ENCODE peak calls at places on chromosomes 1 and 21, in six cellular contexts. L is RWPE1, W is HFFc6, A is MCF 10A, K is body of pancreas, J is nephron progenitor cell. V is an unnamed sample.

GRCh38 chr1:62012821-62013220 is 181.8 kb upstream of the L1TD1 start:
- DNase-seq in L (no peak), W (no peak), A (no peak), K (peak), J (no peak), V (no peak)

GRCh38 chr1:162485236-162485635 is 12.4 kb upstream of the UHMK1 start:
- DNase-seq in L (no peak), W (no peak), A (no peak), K (no peak), J (no peak), V (no peak)

GRCh38 chr1:208476825-208477170 is 232.6 kb upstream of the PLXNA2 start:
- DNase-seq in L (no peak), W (no peak), A (no peak), K (no peak), J (no peak), V (no peak)

GRCh38 chr1:231165371-231165770 is 3.5 kb downstream of the TRIM67 start:
- DNase-seq in L (no peak), W (no peak), A (no peak), K (no peak), J (no peak), V (no peak)

GRCh38 chr21:29073222-29074006 is at the start of gene CCT8:
- DNase-seq in L (peak), W (peak), A (peak), K (peak), J (peak), V (peak)

GRCh38 chr1:228778946-228779345 is 43.7 kb downstream of the RHOU start:
- DNase-seq in L (no peak), W (no peak), A (peak), K (no peak), J (no peak), V (no peak)

GRCh38 chr1:44103270-44104131 is 15.1 kb upstream of the KLF17 start:
- DNase-seq in L (no peak), W (no peak), A (no peak), K (peak), J (peak), V (peak)

GRCh38 chr1:211625040-211625439 is 46.1 kb upstream of the SLC30A1 start:
- DNase-seq in L (peak), W (peak), A (peak), K (no peak), J (no peak), V (no peak)

GRCh38 chr21:23740463-23740862 is 1866.8 kb downstream of the MRPL39 start:
- DNase-seq in L (no peak), W (no peak), A (peak), K (no peak), J (no peak), V (no peak)

GRCh38 chr1:12604114-12604874 is 13.7 kb downstream of the DHRS3 start:
- DNase-seq in L (peak), W (peak), A (peak), K (peak), J (no peak), V (no peak)

GRCh38 chr1:64323054-64323453 is 119.6 kb downstream of the UBE2U start:
- DNase-seq in L (no peak), W (no peak), A (peak), K (no peak), J (no peak), V (no peak)

GRCh38 chr1:228178737-228179720 is 13.4 kb downstream of the IBA57 start:
- DNase-seq in L (no peak), W (no peak), A (no peak), K (no peak), J (no peak), V (no peak)

GRCh38 chr1:33257759-33258712 is 1.7 kb downstream of the ZNF362 start:
- DNase-seq in L (no peak), W (no peak), A (no peak), K (peak), J (peak), V (no peak)

GRCh38 chr1:86504895-86505625 is 36.3 kb downstream of the CLCA1 start:
- DNase-seq in L (no peak), W (peak), A (no peak), K (peak), J (no peak), V (no peak)

GRCh38 chr1:53519412-53519811 is 60.2 kb downstream of the DMRTB1 start:
- DNase-seq in L (no peak), W (no peak), A (no peak), K (no peak), J (no peak), V (peak)

GRCh38 chr1:34332996-34333395 is 156.3 kb downstream of the C1orf94 start:
- DNase-seq in L (no peak), W (no peak), A (no peak), K (no peak), J (no peak), V (no peak)

GRCh38 chr1:39593386-39593785 is 16.8 kb upstream of the PABPC4 start:
- DNase-seq in L (no peak), W (no peak), A (no peak), K (no peak), J (no peak), V (no peak)

GRCh38 chr1:31479801-31480200 is 66.8 kb downstream of the SERINC2 start:
- DNase-seq in L (no peak), W (peak), A (no peak), K (no peak), J (no peak), V (no peak)

GRCh38 chr1:236142358-236143103 is at the start of gene GPR137B:
- DNase-seq in L (peak), W (peak), A (peak), K (peak), J (peak), V (no peak)

GRCh38 chr21:36773111-36773510 is 74.2 kb downstream of the SIM2 start:
- DNase-seq in L (peak), W (peak), A (peak), K (peak), J (no peak), V (no peak)

GRCh38 chr1:64917328-64917861 is 49.0 kb downstream of the JAK1 start:
- DNase-seq in L (peak), W (peak), A (peak), K (peak), J (no peak), V (no peak)

GRCh38 chr1:26887125-26887524 is 3.0 kb downstream of the GPN2 start:
- DNase-seq in L (no peak), W (peak), A (peak), K (peak), J (no peak), V (no peak)

GRCh38 chr1:245512980-245513578 is 358.3 kb downstream of the KIF26B start:
- DNase-seq in L (peak), W (peak), A (no peak), K (no peak), J (peak), V (no peak)

GRCh38 chr1:226309398-226310122 is 596 bp upstream of the LIN9 start:
- DNase-seq in L (peak), W (no peak), A (peak), K (no peak), J (no peak), V (no peak)

GRCh38 chr1:88134983-88135921 is 548.8 kb upstream of the PKN2 start:
- DNase-seq in L (no peak), W (no peak), A (no peak), K (no peak), J (no peak), V (no peak)

GRCh38 chr1:232038704-232039103 is 412.1 kb downstream of the DISC1 start:
- DNase-seq in L (no peak), W (no peak), A (peak), K (no peak), J (no peak), V (no peak)

GRCh38 chr1:29673669-29674624 is 437.6 kb downstream of the PTPRU start:
- DNase-seq in L (no peak), W (no peak), A (no peak), K (no peak), J (no peak), V (peak)

GRCh38 chr1:10823000-10823401 is 26.6 kb upstream of the CASZ1 start:
- DNase-seq in L (no peak), W (no peak), A (peak), K (no peak), J (no peak), V (no peak)

GRCh38 chr1:67811816-67812215 is 21.5 kb downstream of the GNG12 start:
- DNase-seq in L (no peak), W (no peak), A (no peak), K (no peak), J (no peak), V (no peak)

GRCh38 chr21:43303240-43304178 is 123.4 kb downstream of the SIK1 start:
- DNase-seq in L (no peak), W (no peak), A (no peak), K (no peak), J (no peak), V (no peak)

DNA sequence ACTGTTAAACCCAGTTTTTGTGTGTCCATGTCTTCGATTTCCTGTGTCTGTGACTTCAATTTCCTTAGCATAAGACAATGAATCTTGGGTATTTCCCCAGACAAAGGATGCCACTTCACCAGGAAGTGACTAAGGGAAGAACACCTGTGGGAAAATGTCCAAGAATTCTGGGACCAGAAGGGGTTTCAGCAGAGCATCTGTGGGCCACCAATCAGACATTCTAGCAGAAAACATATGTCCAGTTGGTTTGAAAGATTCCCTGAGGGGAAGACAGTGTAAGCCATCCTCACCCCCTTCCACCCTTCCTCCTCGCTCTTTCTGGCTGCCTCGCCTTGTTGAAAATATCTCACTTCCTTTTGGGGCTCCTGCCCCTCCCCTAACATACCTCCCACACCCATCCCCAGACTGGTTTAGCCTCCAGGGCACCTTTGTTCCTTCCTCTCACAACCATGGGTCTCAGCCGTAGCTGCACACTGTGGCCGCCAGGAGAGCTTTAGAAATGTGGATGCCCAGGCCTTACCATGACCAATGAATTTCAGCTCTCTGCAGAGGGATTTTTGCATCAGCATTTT is 25.5 kb upstream of the IFNAR1 start:
- DNase-seq in L (peak), W (no peak), A (peak), K (no peak), J (no peak), V (no peak)
- TF ChIP-seq CTCF in L (no peak), W (no peak), A (no peak), K (no peak), J (no peak), V (no peak)

GRCh38 chr1:18921506-18922251 is 19.3 kb upstream of the ALDH4A1 start:
- DNase-seq in L (no peak), W (no peak), A (peak), K (no peak), J (no peak), V (no peak)
- TF ChIP-seq CTCF in L (no peak), W (peak), A (no peak), K (no peak), J (no peak), V (no peak)

GRCh38 chr1:104132386-104132973 is 382.8 kb downstream of the AMY1C start:
- DNase-seq in L (peak), W (peak), A (peak), K (peak), J (peak), V (no peak)
- TF ChIP-seq CTCF in L (peak), W (peak), A (peak), K (peak), J (peak), V (peak)

DNA sequence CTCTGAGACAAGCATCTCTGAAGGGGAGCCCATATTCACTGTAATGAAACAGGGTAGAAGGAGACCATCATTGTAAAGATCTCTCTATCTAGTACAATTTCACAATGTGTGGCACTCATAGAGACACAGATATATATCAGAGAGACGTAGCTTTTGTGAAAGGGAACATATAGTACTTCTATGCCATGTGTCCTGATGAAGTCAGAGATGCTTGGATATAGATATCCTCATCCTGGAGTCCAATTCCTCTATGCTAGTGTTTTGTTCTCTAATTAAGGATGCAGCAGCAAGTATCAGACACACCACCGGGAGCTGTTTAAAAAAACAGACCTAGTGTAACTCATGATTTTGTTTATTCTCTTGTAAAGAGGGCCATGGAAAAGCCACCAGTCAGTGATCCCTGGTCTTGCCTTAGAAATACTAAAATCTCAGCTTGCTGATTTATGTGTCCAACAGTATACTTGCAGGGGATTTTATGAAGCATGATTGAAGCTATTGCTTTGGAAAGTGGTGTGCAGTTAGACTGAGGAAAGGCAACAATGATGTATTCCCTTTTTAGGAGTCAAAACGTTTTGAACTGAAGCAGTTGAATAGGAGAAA is 2.5 kb downstream of the NCAM2 start:
- DNase-seq in L (no peak), W (no peak), A (no peak), K (no peak), J (no peak), V (no peak)
- TF ChIP-seq CTCF in L (no peak), W (no peak), A (no peak), K (no peak), J (no peak), V (no peak)

GRCh38 chr1:101567582-101568189 is 330.9 kb downstream of the S1PR1 start:
- DNase-seq in L (peak), W (no peak), A (peak), K (peak), J (peak), V (no peak)
- TF ChIP-seq CTCF in L (peak), W (peak), A (peak), K (peak), J (peak), V (peak)

GRCh38 chr1:101846820-101847219 is 149.9 kb downstream of the OLFM3 start:
- DNase-seq in L (no peak), W (no peak), A (no peak), K (no peak), J (peak), V (peak)
- TF ChIP-seq CTCF in L (no peak), W (no peak), A (no peak), K (no peak), J (no peak), V (no peak)

GRCh38 chr21:39447264-39447663 is 1.7 kb upstream of the LCA5L start:
- DNase-seq in L (no peak), W (no peak), A (no peak), K (no peak), J (no peak), V (no peak)

GRCh38 chr21:39441502-39442475 is 3.8 kb downstream of the LCA5L start:
- DNase-seq in L (peak), W (peak), A (peak), K (peak), J (peak), V (no peak)

GRCh38 chr21:39444406-39445145 is 1.0 kb downstream of the LCA5L start:
- DNase-seq in L (peak), W (peak), A (peak), K (peak), J (peak), V (no peak)

GRCh38 chr21:39451332-39452206 is at the start of gene SH3BGR:
- DNase-seq in L (peak), W (no peak), A (peak), K (peak), J (peak), V (no peak)

GRCh38 chr21:39445339-39446269 is at the start of gene LCA5L:
- DNase-seq in L (peak), W (peak), A (peak), K (peak), J (peak), V (peak)
- TF ChIP-seq CTCF in L (peak), W (peak), A (no peak), K (no peak), J (no peak), V (peak)

GRCh38 chr1:2642560-2643413 is 10.0 kb upstream of the MMEL1 start:
- DNase-seq in L (peak), W (peak), A (peak), K (peak), J (peak), V (peak)
- TF ChIP-seq CTCF in L (no peak), W (no peak), A (no peak), K (no peak), J (no peak), V (peak)

DNA sequence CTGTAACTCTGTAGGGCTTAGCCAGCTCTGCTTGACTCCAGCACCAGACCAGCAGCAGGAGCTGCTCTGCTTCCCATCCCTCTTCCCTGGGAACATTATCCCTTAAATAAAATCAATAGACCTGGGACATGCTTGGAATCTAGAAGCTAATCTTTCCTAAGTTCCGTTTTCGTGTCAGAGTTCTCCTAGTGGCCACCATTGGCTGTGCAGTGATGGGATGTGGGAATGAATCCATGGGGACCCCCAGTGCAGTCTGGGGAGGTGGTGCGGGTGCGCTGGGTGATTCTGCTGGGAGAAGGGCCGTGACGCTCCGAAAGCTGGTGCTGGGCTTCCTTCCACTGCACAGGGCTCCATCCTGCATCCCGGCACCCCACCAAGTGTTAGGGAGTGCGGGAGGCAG is 202.7 kb downstream of the CAMTA1 start:
- DNase-seq in L (no peak), W (no peak), A (no peak), K (no peak), J (no peak), V (no peak)
- TF ChIP-seq CTCF in L (no peak), W (peak), A (no peak), K (no peak), J (peak), V (no peak)